ENCODE peak calls at places on chromosomes 3 and 15, in seven cellular contexts. Y is ELR; H is RPMI7951; M is NAMALWA; T is NCI-H460; C is EL; S is stimulated activated CD4-positive, alpha-beta T cell treated with anti-CD3 and anti-CD28 coated beads, Interleukin-15, amount 100 ng/mL, for 24 hours. F is an unnamed sample.

GRCh38 chr3:139322346-139322745 is 21.5 kb upstream of the MRPS22 start:
- DNase-seq in C (no peak), T (no peak), Y (no peak), S (no peak), H (no peak), M (no peak), F (no peak)

GRCh38 chr3:40623567-40623966 is 98.8 kb downstream of the ZNF621 start:
- DNase-seq in S (peak), Y (peak), C (peak), H (peak), T (no peak), M (peak), F (no peak)

GRCh38 chr15:57278439-57278838 is 97.9 kb upstream of the CGNL1 start:
- DNase-seq in M (no peak), Y (no peak), H (no peak), C (no peak), T (no peak), S (no peak), F (no peak)

GRCh38 chr3:161567962-161568361 is 71.4 kb downstream of the OTOL1 start:
- DNase-seq in T (no peak), H (no peak), C (peak), S (no peak), M (no peak), Y (peak), F (no peak)

GRCh38 chr3:54042259-54042823 is 80.0 kb upstream of the CACNA2D3 start:
- DNase-seq in S (no peak), H (no peak), M (no peak), Y (no peak), T (no peak), C (no peak), F (no peak)

GRCh38 chr3:133469140-133469731 is 69.4 kb downstream of the BFSP2 start:
- DNase-seq in H (no peak), T (no peak), S (no peak), M (peak), C (peak), Y (no peak), F (no peak)

GRCh38 chr15:75694241-75695182 is 18.1 kb downstream of the CSPG4 start:
- DNase-seq in M (peak), C (peak), S (peak), T (no peak), Y (peak), H (peak), F (peak)

GRCh38 chr3:192851821-192852352 is 65.8 kb downstream of the MB21D2 start:
- DNase-seq in Y (peak), S (no peak), M (no peak), H (peak), T (peak), C (peak), F (peak)

GRCh38 chr3:108073712-108074431 is 17.0 kb downstream of the CD47 start:
- DNase-seq in T (no peak), M (no peak), C (no peak), Y (peak), H (no peak), S (no peak), F (no peak)

GRCh38 chr3:36633060-36633459 is 131.3 kb downstream of the DCLK3 start:
- DNase-seq in H (no peak), M (no peak), Y (no peak), T (no peak), S (no peak), C (no peak), F (no peak)

GRCh38 chr15:35530698-35531097 is 15.3 kb downstream of the DPH6 start:
- DNase-seq in Y (no peak), C (no peak), H (no peak), T (no peak), M (no peak), S (no peak), F (no peak)

GRCh38 chr3:68535782-68536181 is 396.6 kb downstream of the TAFA4 start:
- DNase-seq in H (no peak), S (no peak), T (no peak), C (no peak), Y (no peak), M (no peak), F (no peak)